ENCODE peak calls at places on chromosomes 13 and 19, in four cellular contexts. One of them, this sample, is unnamed.

GRCh38 chr19:13078897-13079541 is 23.6 kb downstream of the LYL1 start:
- DNase-seq in transverse colon: peak
- DNase-seq in dorsolateral prefrontal cortex: no peak
- DNase-seq in Daoy: no peak
- DNase-seq in this sample: no peak

GRCh38 chr19:43562698-43563241 is 12.6 kb downstream of the XRCC1 start:
- DNase-seq in transverse colon: peak
- DNase-seq in dorsolateral prefrontal cortex: peak
- DNase-seq in Daoy: peak
- DNase-seq in this sample: peak

GRCh38 chr13:111469450-111469849 is 149.0 kb downstream of the TEX29 start:
- DNase-seq in transverse colon: no peak
- DNase-seq in dorsolateral prefrontal cortex: no peak
- DNase-seq in Daoy: no peak
- DNase-seq in this sample: peak

GRCh38 chr13:73310366-73310765 is 251.6 kb downstream of the KLF5 start:
- DNase-seq in transverse colon: no peak
- DNase-seq in dorsolateral prefrontal cortex: no peak
- DNase-seq in Daoy: no peak
- DNase-seq in this sample: no peak

GRCh38 chr13:73991884-73992283 is 142.3 kb downstream of the KLF12 start:
- DNase-seq in transverse colon: no peak
- DNase-seq in dorsolateral prefrontal cortex: no peak
- DNase-seq in Daoy: no peak
- DNase-seq in this sample: no peak

GRCh38 chr19:44570984-44571684 is 41.7 kb upstream of the CEACAM20 start:
- DNase-seq in transverse colon: peak
- DNase-seq in dorsolateral prefrontal cortex: no peak
- DNase-seq in Daoy: peak
- DNase-seq in this sample: peak

GRCh38 chr19:15282311-15282705 is 50.0 kb downstream of the BRD4 start:
- DNase-seq in transverse colon: no peak
- DNase-seq in dorsolateral prefrontal cortex: no peak
- DNase-seq in Daoy: no peak
- DNase-seq in this sample: no peak

GRCh38 chr19:12985049-12985776 is 10.1 kb upstream of the NFIX start:
- DNase-seq in transverse colon: peak
- DNase-seq in dorsolateral prefrontal cortex: peak
- DNase-seq in Daoy: peak
- DNase-seq in this sample: peak

GRCh38 chr19:638901-639250 is 803 bp upstream of the FGF22 start:
- DNase-seq in transverse colon: no peak
- DNase-seq in dorsolateral prefrontal cortex: no peak
- DNase-seq in Daoy: no peak
- DNase-seq in this sample: no peak

GRCh38 chr19:51311388-51312257 is at the start of gene IGLON5:
- DNase-seq in transverse colon: no peak
- DNase-seq in dorsolateral prefrontal cortex: no peak
- DNase-seq in Daoy: peak
- DNase-seq in this sample: peak

GRCh38 chr19:39335168-39335567 is 675 bp downstream of the GMFG start:
- DNase-seq in transverse colon: no peak
- DNase-seq in dorsolateral prefrontal cortex: no peak
- DNase-seq in Daoy: no peak
- DNase-seq in this sample: no peak

GRCh38 chr13:34369925-34370324 is 552.0 kb downstream of the RFC3 start:
- DNase-seq in transverse colon: no peak
- DNase-seq in dorsolateral prefrontal cortex: no peak
- DNase-seq in Daoy: no peak
- DNase-seq in this sample: no peak

GRCh38 chr19:15072930-15073647 is 8.9 kb upstream of the OR1I1 start:
- DNase-seq in transverse colon: no peak
- DNase-seq in dorsolateral prefrontal cortex: no peak
- DNase-seq in Daoy: peak
- DNase-seq in this sample: no peak

GRCh38 chr13:52348983-52349780 is 56.8 kb downstream of the THSD1 start:
- DNase-seq in transverse colon: no peak
- DNase-seq in dorsolateral prefrontal cortex: no peak
- DNase-seq in Daoy: peak
- DNase-seq in this sample: no peak

GRCh38 chr19:5434970-5435641 is 20.1 kb upstream of the ZNRF4 start:
- DNase-seq in transverse colon: no peak
- DNase-seq in dorsolateral prefrontal cortex: peak
- DNase-seq in Daoy: peak
- DNase-seq in this sample: no peak

GRCh38 chr19:17538684-17539287 is 16.7 kb upstream of the COLGALT1 start:
- DNase-seq in transverse colon: no peak
- DNase-seq in dorsolateral prefrontal cortex: no peak
- DNase-seq in Daoy: peak
- DNase-seq in this sample: no peak

GRCh38 chr13:77872995-77873394 is 45.6 kb downstream of the EDNRB start:
- DNase-seq in transverse colon: no peak
- DNase-seq in dorsolateral prefrontal cortex: no peak
- DNase-seq in Daoy: no peak
- DNase-seq in this sample: peak

GRCh38 chr13:53068841-53069520 is 40.4 kb downstream of the OLFM4 start:
- DNase-seq in transverse colon: no peak
- DNase-seq in dorsolateral prefrontal cortex: no peak
- DNase-seq in Daoy: no peak
- DNase-seq in this sample: no peak

GRCh38 chr13:110965038-110965754 is 50.3 kb upstream of the ANKRD10 start:
- DNase-seq in transverse colon: no peak
- DNase-seq in dorsolateral prefrontal cortex: no peak
- DNase-seq in Daoy: peak
- DNase-seq in this sample: no peak

GRCh38 chr19:10701955-10702307 is 692 bp downstream of the QTRT1 start:
- DNase-seq in transverse colon: peak
- DNase-seq in dorsolateral prefrontal cortex: no peak
- DNase-seq in Daoy: no peak
- DNase-seq in this sample: peak

GRCh38 chr19:32626969-32627368 is 46.0 kb downstream of the PDCD5 start:
- DNase-seq in transverse colon: no peak
- DNase-seq in dorsolateral prefrontal cortex: no peak
- DNase-seq in Daoy: no peak
- DNase-seq in this sample: no peak

GRCh38 chr19:30313353-30313750 is 58.8 kb upstream of the ZNF536 start:
- DNase-seq in transverse colon: no peak
- DNase-seq in dorsolateral prefrontal cortex: no peak
- DNase-seq in Daoy: no peak
- DNase-seq in this sample: no peak

GRCh38 chr13:38685974-38686571 is 804 bp upstream of the FREM2 start:
- DNase-seq in transverse colon: no peak
- DNase-seq in dorsolateral prefrontal cortex: no peak
- DNase-seq in Daoy: no peak
- DNase-seq in this sample: peak

GRCh38 chr13:72530471-72530870 is 197.0 kb downstream of the MZT1 start:
- DNase-seq in transverse colon: no peak
- DNase-seq in dorsolateral prefrontal cortex: no peak
- DNase-seq in Daoy: no peak
- DNase-seq in this sample: no peak

GRCh38 chr13:110746443-110746842 is 32.9 kb downstream of the ING1 start:
- DNase-seq in transverse colon: no peak
- DNase-seq in dorsolateral prefrontal cortex: no peak
- DNase-seq in Daoy: no peak
- DNase-seq in this sample: no peak

This sample was measured in testis.